ENCODE peak calls at places on chromosomes 16 and 17, in eight cellular contexts. One of them, this sample, is unnamed.

GRCh38 chr17:80151333-80151732 is 4.4 kb upstream of the EIF4A3 start:
- DNase-seq in ACHN: no peak
- DNase-seq in NCI-H1105: no peak
- DNase-seq in stimulated activated CD4-positive, alpha-beta T cell treated with anti-CD3 and anti-CD28 coated beads, Interleukin-2, amount 100 ng/mL, for 48 hours: no peak
- DNase-seq in CD8-positive, alpha-beta T cell: no peak
- DNase-seq in GM04504: peak; percentile 48
- DNase-seq in EH: peak; percentile 88
- DNase-seq in prostate gland: no peak
- DNase-seq in this sample: no peak

GRCh38 chr17:39822051-39822450 is 42.1 kb downstream of the IKZF3 start:
- DNase-seq in EH: no peak
- DNase-seq in prostate gland: no peak
- DNase-seq in NCI-H1105: no peak
- DNase-seq in ACHN: no peak
- DNase-seq in CD8-positive, alpha-beta T cell: no peak
- DNase-seq in stimulated activated CD4-positive, alpha-beta T cell treated with anti-CD3 and anti-CD28 coated beads, Interleukin-2, amount 100 ng/mL, for 48 hours: no peak
- DNase-seq in GM04504: no peak
- DNase-seq in this sample: no peak

GRCh38 chr17:33197342-33197741 is 95.8 kb downstream of the ASIC2 start:
- DNase-seq in ACHN: no peak
- DNase-seq in prostate gland: no peak
- DNase-seq in CD8-positive, alpha-beta T cell: no peak
- DNase-seq in NCI-H1105: no peak
- DNase-seq in stimulated activated CD4-positive, alpha-beta T cell treated with anti-CD3 and anti-CD28 coated beads, Interleukin-2, amount 100 ng/mL, for 48 hours: no peak
- DNase-seq in EH: no peak
- DNase-seq in GM04504: no peak
- DNase-seq in this sample: no peak

GRCh38 chr16:3364774-3365427 is 9.2 kb downstream of the OR2C1 start:
- DNase-seq in stimulated activated CD4-positive, alpha-beta T cell treated with anti-CD3 and anti-CD28 coated beads, Interleukin-2, amount 100 ng/mL, for 48 hours: peak; percentile 71
- DNase-seq in EH: peak; percentile 95
- DNase-seq in GM04504: peak; percentile 83
- DNase-seq in CD8-positive, alpha-beta T cell: peak; percentile 82
- DNase-seq in prostate gland: peak; percentile 79
- DNase-seq in NCI-H1105: no peak
- DNase-seq in ACHN: peak; percentile 93
- DNase-seq in this sample: peak; percentile 84

GRCh38 chr17:80498242-80498919 is 22.0 kb upstream of the NPTX1 start:
- DNase-seq in prostate gland: no peak
- DNase-seq in CD8-positive, alpha-beta T cell: no peak
- DNase-seq in NCI-H1105: no peak
- DNase-seq in stimulated activated CD4-positive, alpha-beta T cell treated with anti-CD3 and anti-CD28 coated beads, Interleukin-2, amount 100 ng/mL, for 48 hours: no peak
- DNase-seq in EH: peak; percentile 63
- DNase-seq in GM04504: peak; percentile 44
- DNase-seq in ACHN: no peak
- DNase-seq in this sample: no peak

GRCh38 chr16:85613609-85614337 is 651 bp downstream of the GSE1 start:
- DNase-seq in NCI-H1105: peak; percentile 19
- DNase-seq in GM04504: no peak
- DNase-seq in prostate gland: peak; percentile 42
- DNase-seq in stimulated activated CD4-positive, alpha-beta T cell treated with anti-CD3 and anti-CD28 coated beads, Interleukin-2, amount 100 ng/mL, for 48 hours: no peak
- DNase-seq in CD8-positive, alpha-beta T cell: no peak
- DNase-seq in EH: peak; percentile 46
- DNase-seq in ACHN: peak; percentile 81
- DNase-seq in this sample: no peak

GRCh38 chr16:29311636-29312344 is 94.7 kb downstream of the NPIPB11 start:
- DNase-seq in ACHN: no peak
- DNase-seq in GM04504: no peak
- DNase-seq in stimulated activated CD4-positive, alpha-beta T cell treated with anti-CD3 and anti-CD28 coated beads, Interleukin-2, amount 100 ng/mL, for 48 hours: no peak
- DNase-seq in prostate gland: no peak
- DNase-seq in CD8-positive, alpha-beta T cell: no peak
- DNase-seq in EH: no peak
- DNase-seq in NCI-H1105: no peak
- DNase-seq in this sample: no peak

GRCh38 chr17:44206825-44207155 is 7.1 kb upstream of the ATXN7L3 start:
- DNase-seq in EH: no peak
- DNase-seq in prostate gland: no peak
- DNase-seq in stimulated activated CD4-positive, alpha-beta T cell treated with anti-CD3 and anti-CD28 coated beads, Interleukin-2, amount 100 ng/mL, for 48 hours: no peak
- DNase-seq in CD8-positive, alpha-beta T cell: no peak
- DNase-seq in GM04504: no peak
- DNase-seq in NCI-H1105: no peak
- DNase-seq in ACHN: no peak
- DNase-seq in this sample: no peak

GRCh38 chr17:50638572-50638850 is 3.8 kb downstream of the ABCC3 start:
- DNase-seq in EH: peak; percentile 74
- DNase-seq in CD8-positive, alpha-beta T cell: no peak
- DNase-seq in ACHN: peak; percentile 80
- DNase-seq in prostate gland: no peak
- DNase-seq in stimulated activated CD4-positive, alpha-beta T cell treated with anti-CD3 and anti-CD28 coated beads, Interleukin-2, amount 100 ng/mL, for 48 hours: no peak
- DNase-seq in GM04504: peak; percentile 39
- DNase-seq in NCI-H1105: no peak
- DNase-seq in this sample: no peak

GRCh38 chr17:3035256-3035967 is 28.0 kb downstream of the OR1D5 start:
- DNase-seq in CD8-positive, alpha-beta T cell: no peak
- DNase-seq in stimulated activated CD4-positive, alpha-beta T cell treated with anti-CD3 and anti-CD28 coated beads, Interleukin-2, amount 100 ng/mL, for 48 hours: no peak
- DNase-seq in NCI-H1105: no peak
- DNase-seq in ACHN: no peak
- DNase-seq in EH: no peak
- DNase-seq in prostate gland: no peak
- DNase-seq in GM04504: no peak
- DNase-seq in this sample: no peak

GRCh38 chr17:38558751-38559024 is 47.1 kb downstream of the SRCIN1 start:
- DNase-seq in ACHN: peak; percentile 47
- DNase-seq in stimulated activated CD4-positive, alpha-beta T cell treated with anti-CD3 and anti-CD28 coated beads, Interleukin-2, amount 100 ng/mL, for 48 hours: peak; percentile 13
- DNase-seq in CD8-positive, alpha-beta T cell: no peak
- DNase-seq in EH: no peak
- DNase-seq in GM04504: no peak
- DNase-seq in prostate gland: no peak
- DNase-seq in NCI-H1105: no peak
- DNase-seq in this sample: no peak

GRCh38 chr17:54891176-54891821 is 9.4 kb upstream of the TOM1L1 start:
- DNase-seq in stimulated activated CD4-positive, alpha-beta T cell treated with anti-CD3 and anti-CD28 coated beads, Interleukin-2, amount 100 ng/mL, for 48 hours: no peak
- DNase-seq in ACHN: peak; percentile 78
- DNase-seq in CD8-positive, alpha-beta T cell: no peak
- DNase-seq in EH: peak; percentile 78
- DNase-seq in prostate gland: peak; percentile 19
- DNase-seq in GM04504: peak; percentile 44
- DNase-seq in NCI-H1105: peak; percentile 53
- DNase-seq in this sample: no peak

GRCh38 chr16:8655184-8655717 is 19.2 kb upstream of the ABAT start:
- DNase-seq in GM04504: peak; percentile 3
- DNase-seq in prostate gland: no peak
- DNase-seq in NCI-H1105: peak; percentile 12
- DNase-seq in CD8-positive, alpha-beta T cell: no peak
- DNase-seq in EH: peak; percentile 51
- DNase-seq in ACHN: peak; percentile 57
- DNase-seq in stimulated activated CD4-positive, alpha-beta T cell treated with anti-CD3 and anti-CD28 coated beads, Interleukin-2, amount 100 ng/mL, for 48 hours: peak; percentile 22
- DNase-seq in this sample: peak; percentile 62

GRCh38 chr17:34665803-34666763 is 86.7 kb downstream of the TMEM132E start:
- DNase-seq in NCI-H1105: no peak
- DNase-seq in EH: no peak
- DNase-seq in prostate gland: no peak
- DNase-seq in ACHN: no peak
- DNase-seq in stimulated activated CD4-positive, alpha-beta T cell treated with anti-CD3 and anti-CD28 coated beads, Interleukin-2, amount 100 ng/mL, for 48 hours: no peak
- DNase-seq in GM04504: no peak
- DNase-seq in CD8-positive, alpha-beta T cell: no peak
- DNase-seq in this sample: no peak

GRCh38 chr16:8622315-8622656 is 788 bp downstream of the METTL22 start:
- DNase-seq in EH: no peak
- DNase-seq in prostate gland: no peak
- DNase-seq in CD8-positive, alpha-beta T cell: no peak
- DNase-seq in NCI-H1105: no peak
- DNase-seq in stimulated activated CD4-positive, alpha-beta T cell treated with anti-CD3 and anti-CD28 coated beads, Interleukin-2, amount 100 ng/mL, for 48 hours: no peak
- DNase-seq in ACHN: no peak
- DNase-seq in GM04504: no peak
- DNase-seq in this sample: no peak

GRCh38 chr17:53470626-53471025 is 352.1 kb upstream of the KIF2B start:
- DNase-seq in stimulated activated CD4-positive, alpha-beta T cell treated with anti-CD3 and anti-CD28 coated beads, Interleukin-2, amount 100 ng/mL, for 48 hours: no peak
- DNase-seq in GM04504: no peak
- DNase-seq in NCI-H1105: no peak
- DNase-seq in CD8-positive, alpha-beta T cell: no peak
- DNase-seq in ACHN: peak; percentile 19
- DNase-seq in EH: no peak
- DNase-seq in prostate gland: no peak
- DNase-seq in this sample: no peak

GRCh38 chr17:1713878-1714487 is 3.8 kb upstream of the TLCD2 start:
- DNase-seq in NCI-H1105: no peak
- DNase-seq in ACHN: peak; percentile 82
- DNase-seq in GM04504: no peak
- DNase-seq in stimulated activated CD4-positive, alpha-beta T cell treated with anti-CD3 and anti-CD28 coated beads, Interleukin-2, amount 100 ng/mL, for 48 hours: no peak
- DNase-seq in EH: peak; percentile 50
- DNase-seq in CD8-positive, alpha-beta T cell: no peak
- DNase-seq in prostate gland: peak; percentile 49
- DNase-seq in this sample: no peak

GRCh38 chr17:58556833-58557250 is 42.4 kb upstream of the MTMR4 start:
- DNase-seq in EH: peak; percentile 52
- DNase-seq in prostate gland: no peak
- DNase-seq in ACHN: no peak
- DNase-seq in stimulated activated CD4-positive, alpha-beta T cell treated with anti-CD3 and anti-CD28 coated beads, Interleukin-2, amount 100 ng/mL, for 48 hours: no peak
- DNase-seq in NCI-H1105: no peak
- DNase-seq in GM04504: no peak
- DNase-seq in CD8-positive, alpha-beta T cell: no peak
- DNase-seq in this sample: no peak

GRCh38 chr16:64242510-64242909 is 879.4 kb downstream of the CDH11 start:
- DNase-seq in GM04504: no peak
- DNase-seq in ACHN: no peak
- DNase-seq in NCI-H1105: no peak
- DNase-seq in EH: no peak
- DNase-seq in stimulated activated CD4-positive, alpha-beta T cell treated with anti-CD3 and anti-CD28 coated beads, Interleukin-2, amount 100 ng/mL, for 48 hours: no peak
- DNase-seq in CD8-positive, alpha-beta T cell: no peak
- DNase-seq in prostate gland: no peak
- DNase-seq in this sample: no peak

GRCh38 chr16:10846213-10846998 is 27.8 kb upstream of the TVP23A start:
- DNase-seq in GM04504: no peak
- DNase-seq in prostate gland: no peak
- DNase-seq in stimulated activated CD4-positive, alpha-beta T cell treated with anti-CD3 and anti-CD28 coated beads, Interleukin-2, amount 100 ng/mL, for 48 hours: no peak
- DNase-seq in CD8-positive, alpha-beta T cell: no peak
- DNase-seq in EH: no peak
- DNase-seq in NCI-H1105: no peak
- DNase-seq in ACHN: no peak
- DNase-seq in this sample: no peak

GRCh38 chr17:44599298-44600175 is 42.3 kb downstream of the FZD2 start:
- DNase-seq in EH: peak; percentile 96
- DNase-seq in prostate gland: no peak
- DNase-seq in NCI-H1105: no peak
- DNase-seq in stimulated activated CD4-positive, alpha-beta T cell treated with anti-CD3 and anti-CD28 coated beads, Interleukin-2, amount 100 ng/mL, for 48 hours: no peak
- DNase-seq in GM04504: peak; percentile 47
- DNase-seq in CD8-positive, alpha-beta T cell: no peak
- DNase-seq in ACHN: peak; percentile 92
- DNase-seq in this sample: no peak

GRCh38 chr16:11586856-11587642 is at the start of gene LITAF:
- DNase-seq in ACHN: peak; percentile 75
- DNase-seq in NCI-H1105: peak; percentile 53
- DNase-seq in prostate gland: peak; percentile 60
- DNase-seq in stimulated activated CD4-positive, alpha-beta T cell treated with anti-CD3 and anti-CD28 coated beads, Interleukin-2, amount 100 ng/mL, for 48 hours: peak; percentile 50
- DNase-seq in CD8-positive, alpha-beta T cell: peak; percentile 65
- DNase-seq in GM04504: peak; percentile 32
- DNase-seq in EH: peak; percentile 73
- DNase-seq in this sample: peak; percentile 52

GRCh38 chr17:43360376-43360738 is 38.4 kb upstream of the ARL4D start:
- DNase-seq in GM04504: peak; percentile 50
- DNase-seq in stimulated activated CD4-positive, alpha-beta T cell treated with anti-CD3 and anti-CD28 coated beads, Interleukin-2, amount 100 ng/mL, for 48 hours: peak; percentile 62
- DNase-seq in ACHN: no peak
- DNase-seq in NCI-H1105: peak; percentile 62
- DNase-seq in CD8-positive, alpha-beta T cell: peak; percentile 70
- DNase-seq in prostate gland: peak; percentile 41
- DNase-seq in EH: peak; percentile 84
- DNase-seq in this sample: peak; percentile 63

GRCh38 chr17:34637041-34637547 is 57.7 kb downstream of the TMEM132E start:
- DNase-seq in CD8-positive, alpha-beta T cell: no peak
- DNase-seq in NCI-H1105: no peak
- DNase-seq in stimulated activated CD4-positive, alpha-beta T cell treated with anti-CD3 and anti-CD28 coated beads, Interleukin-2, amount 100 ng/mL, for 48 hours: no peak
- DNase-seq in EH: no peak
- DNase-seq in GM04504: no peak
- DNase-seq in prostate gland: no peak
- DNase-seq in ACHN: no peak
- DNase-seq in this sample: no peak

GRCh38 chr17:57735707-57736106 is 9.4 kb downstream of the CCDC182 start:
- DNase-seq in GM04504: no peak
- DNase-seq in stimulated activated CD4-positive, alpha-beta T cell treated with anti-CD3 and anti-CD28 coated beads, Interleukin-2, amount 100 ng/mL, for 48 hours: no peak
- DNase-seq in ACHN: peak; percentile 37
- DNase-seq in prostate gland: no peak
- DNase-seq in CD8-positive, alpha-beta T cell: no peak
- DNase-seq in NCI-H1105: peak; percentile 13
- DNase-seq in EH: no peak
- DNase-seq in this sample: no peak

GRCh38 chr16:50398336-50398735 is 29.5 kb upstream of the BRD7 start:
- DNase-seq in ACHN: no peak
- DNase-seq in prostate gland: no peak
- DNase-seq in CD8-positive, alpha-beta T cell: no peak
- DNase-seq in GM04504: no peak
- DNase-seq in NCI-H1105: no peak
- DNase-seq in stimulated activated CD4-positive, alpha-beta T cell treated with anti-CD3 and anti-CD28 coated beads, Interleukin-2, amount 100 ng/mL, for 48 hours: no peak
- DNase-seq in EH: no peak
- DNase-seq in this sample: no peak

GRCh38 chr16:35706901-35707300 is 2247.5 kb downstream of the TP53TG3F start:
- DNase-seq in ACHN: no peak
- DNase-seq in CD8-positive, alpha-beta T cell: no peak
- DNase-seq in GM04504: no peak
- DNase-seq in prostate gland: no peak
- DNase-seq in EH: no peak
- DNase-seq in NCI-H1105: no peak
- DNase-seq in stimulated activated CD4-positive, alpha-beta T cell treated with anti-CD3 and anti-CD28 coated beads, Interleukin-2, amount 100 ng/mL, for 48 hours: no peak
- DNase-seq in this sample: no peak

GRCh38 chr17:6475411-6475810 is 31.2 kb downstream of the PIMREG start:
- DNase-seq in CD8-positive, alpha-beta T cell: no peak
- DNase-seq in GM04504: no peak
- DNase-seq in ACHN: no peak
- DNase-seq in prostate gland: no peak
- DNase-seq in EH: no peak
- DNase-seq in stimulated activated CD4-positive, alpha-beta T cell treated with anti-CD3 and anti-CD28 coated beads, Interleukin-2, amount 100 ng/mL, for 48 hours: no peak
- DNase-seq in NCI-H1105: no peak
- DNase-seq in this sample: no peak

GRCh38 chr17:72588961-72589360 is 468.1 kb downstream of the SOX9 start:
- DNase-seq in GM04504: no peak
- DNase-seq in CD8-positive, alpha-beta T cell: peak; percentile 13
- DNase-seq in stimulated activated CD4-positive, alpha-beta T cell treated with anti-CD3 and anti-CD28 coated beads, Interleukin-2, amount 100 ng/mL, for 48 hours: no peak
- DNase-seq in NCI-H1105: peak; percentile 68
- DNase-seq in ACHN: peak; percentile 87
- DNase-seq in EH: peak; percentile 48
- DNase-seq in prostate gland: peak; percentile 47
- DNase-seq in this sample: no peak

GRCh38 chr17:20999841-21000532 is 42.8 kb downstream of the USP22 start:
- DNase-seq in EH: no peak
- DNase-seq in NCI-H1105: no peak
- DNase-seq in CD8-positive, alpha-beta T cell: no peak
- DNase-seq in prostate gland: peak; percentile 84
- DNase-seq in stimulated activated CD4-positive, alpha-beta T cell treated with anti-CD3 and anti-CD28 coated beads, Interleukin-2, amount 100 ng/mL, for 48 hours: no peak
- DNase-seq in ACHN: no peak
- DNase-seq in GM04504: no peak
- DNase-seq in this sample: no peak

GRCh38 chr17:3968017-3968416 is 3.8 kb upstream of the ATP2A3 start:
- DNase-seq in stimulated activated CD4-positive, alpha-beta T cell treated with anti-CD3 and anti-CD28 coated beads, Interleukin-2, amount 100 ng/mL, for 48 hours: no peak
- DNase-seq in EH: no peak
- DNase-seq in GM04504: no peak
- DNase-seq in NCI-H1105: no peak
- DNase-seq in ACHN: no peak
- DNase-seq in prostate gland: no peak
- DNase-seq in CD8-positive, alpha-beta T cell: no peak
- DNase-seq in this sample: no peak

GRCh38 chr17:42924891-42925290 is 24.3 kb downstream of the G6PC1 start:
- DNase-seq in EH: no peak
- DNase-seq in GM04504: no peak
- DNase-seq in ACHN: no peak
- DNase-seq in stimulated activated CD4-positive, alpha-beta T cell treated with anti-CD3 and anti-CD28 coated beads, Interleukin-2, amount 100 ng/mL, for 48 hours: no peak
- DNase-seq in NCI-H1105: no peak
- DNase-seq in prostate gland: no peak
- DNase-seq in CD8-positive, alpha-beta T cell: no peak
- DNase-seq in this sample: no peak

GRCh38 chr17:2063306-2064146 is 8.6 kb downstream of the HIC1 start:
- DNase-seq in prostate gland: no peak
- DNase-seq in EH: peak; percentile 58
- DNase-seq in ACHN: no peak
- DNase-seq in stimulated activated CD4-positive, alpha-beta T cell treated with anti-CD3 and anti-CD28 coated beads, Interleukin-2, amount 100 ng/mL, for 48 hours: no peak
- DNase-seq in GM04504: no peak
- DNase-seq in CD8-positive, alpha-beta T cell: no peak
- DNase-seq in NCI-H1105: no peak
- DNase-seq in this sample: no peak

GRCh38 chr16:51433597-51433996 is 282.5 kb upstream of the SALL1 start:
- DNase-seq in EH: no peak
- DNase-seq in stimulated activated CD4-positive, alpha-beta T cell treated with anti-CD3 and anti-CD28 coated beads, Interleukin-2, amount 100 ng/mL, for 48 hours: no peak
- DNase-seq in ACHN: no peak
- DNase-seq in prostate gland: no peak
- DNase-seq in GM04504: no peak
- DNase-seq in CD8-positive, alpha-beta T cell: no peak
- DNase-seq in NCI-H1105: no peak
- DNase-seq in this sample: no peak